ENCODE peak calls at places on chromosomes 5 and 9, in four cellular contexts. B, L, A and N are unnamed samples.
A peak's percentile ranks its signal among the peaks of the same experiment; 100 is the strongest.

GRCh38 chr9:128091144-128091543 is 23.1 kb downstream of the SLC25A25 start:
- DNase-seq in B (peak; percentile 92), L (no peak), A (no peak), N (no peak)

GRCh38 chr5:111775224-111775623 is 18.2 kb upstream of the NREP start:
- DNase-seq in B (peak; percentile 70), L (no peak), A (no peak), N (no peak)

GRCh38 chr9:35599763-35600604 is 5.1 kb upstream of the TESK1 start:
- DNase-seq in B (no peak), L (peak; percentile 61), A (no peak), N (no peak)

GRCh38 chr5:79074641-79075040 is 5.1 kb downstream of the BHMT2 start:
- DNase-seq in B (peak; percentile 56), L (no peak), A (no peak), N (no peak)

GRCh38 chr5:50666261-50667078 is at the start of gene PARP8:
- DNase-seq in B (peak; percentile 65), L (peak; percentile 93), A (peak; percentile 72), N (peak; percentile 31)

GRCh38 chr9:133238272-133238850 is 29.3 kb upstream of the OBP2B start:
- DNase-seq in B (peak; percentile 90), L (peak; percentile 95), A (peak; percentile 91), N (peak; percentile 71)

GRCh38 chr5:120512068-120512467 is 48.0 kb downstream of the PRR16 start:
- DNase-seq in B (no peak), L (no peak), A (no peak), N (no peak)

GRCh38 chr5:128736567-128736966 is 198.5 kb upstream of the FBN2 start:
- DNase-seq in B (peak; percentile 83), L (no peak), A (no peak), N (no peak)

GRCh38 chr9:86361176-86361575 is 7.0 kb upstream of the TUT7 start:
- DNase-seq in B (no peak), L (no peak), A (no peak), N (no peak)

GRCh38 chr9:36450110-36450732 is 50.2 kb upstream of the RNF38 start:
- DNase-seq in B (peak; percentile 68), L (no peak), A (no peak), N (no peak)

GRCh38 chr5:169742773-169743296 is 105.8 kb downstream of the DOCK2 start:
- DNase-seq in B (peak; percentile 27), L (no peak), A (no peak), N (no peak)

GRCh38 chr9:79236466-79236865 is 335.3 kb upstream of the TLE4 start:
- DNase-seq in B (no peak), L (no peak), A (no peak), N (no peak)

GRCh38 chr5:110623875-110624274 is 102.6 kb downstream of the TMEM232 start:
- DNase-seq in B (no peak), L (no peak), A (no peak), N (no peak)

GRCh38 chr9:134355561-134356278 is 29.5 kb downstream of the RXRA start:
- DNase-seq in B (no peak), L (no peak), A (peak; percentile 72), N (no peak)

GRCh38 chr9:97615439-97616072 is 17.6 kb downstream of the TSTD2 start:
- DNase-seq in B (peak; percentile 80), L (no peak), A (no peak), N (peak; percentile 41)

GRCh38 chr9:30116673-30117217 is 2267.7 kb upstream of the ACO1 start:
- DNase-seq in B (no peak), L (no peak), A (no peak), N (no peak)

GRCh38 chr5:59206132-59206581 is 623.3 kb downstream of the RAB3C start:
- DNase-seq in B (peak; percentile 89), L (no peak), A (no peak), N (no peak)

GRCh38 chr9:114006931-114007691 is 71.0 kb downstream of the AMBP start:
- DNase-seq in B (no peak), L (no peak), A (peak; percentile 23), N (peak; percentile 16)

GRCh38 chr9:97632992-97633858 is at the start of the genes NCBP1 and TSTD2:
- DNase-seq in B (peak; percentile 99), L (peak; percentile 98), A (peak; percentile 98), N (peak; percentile 95)

GRCh38 chr9:113695901-113696300 is 180.2 kb upstream of the ZNF618 start:
- DNase-seq in B (no peak), L (no peak), A (no peak), N (no peak)

GRCh38 chr5:62431735-62432617 is 19.4 kb downstream of the IPO11 start:
- DNase-seq in B (peak; percentile 66), L (no peak), A (no peak), N (no peak)

GRCh38 chr5:17069995-17070405 is 133.9 kb upstream of the MYO10 start:
- DNase-seq in B (no peak), L (no peak), A (peak; percentile 72), N (no peak)

GRCh38 chr9:130421802-130422276 is 22.9 kb upstream of the ASS1 start:
- DNase-seq in B (peak; percentile 59), L (no peak), A (no peak), N (no peak)

GRCh38 chr9:130417602-130418001 is 27.2 kb upstream of the ASS1 start:
- DNase-seq in B (no peak), L (no peak), A (peak; percentile 52), N (no peak)

GRCh38 chr9:130418776-130419175 is 26.0 kb upstream of the ASS1 start:
- DNase-seq in B (no peak), L (peak; percentile 59), A (no peak), N (no peak)

GRCh38 chr9:130421154-130421801 is 23.5 kb upstream of the ASS1 start:
- DNase-seq in B (no peak), L (no peak), A (no peak), N (no peak)

GRCh38 chr9:130419521-130420035 is 25.2 kb upstream of the ASS1 start:
- DNase-seq in B (no peak), L (no peak), A (no peak), N (no peak)
- H3K27me3 ChIP-seq in B (no peaks in the 10 kb centered on the region), L (no peaks in the 10 kb centered on the region), A (no peaks in the 10 kb centered on the region), N (no peaks in the 10 kb centered on the region)

GRCh38 chr9:126474201-126474765 is 139.4 kb upstream of the LMX1B start:
- DNase-seq in B (peak; percentile 33), L (no peak), A (no peak), N (no peak)
- H3K4me3 ChIP-seq in B (no peak overlapping the region), L (no peak overlapping the region), A (no peak overlapping the region), N (no peak overlapping the region)

DNA sequence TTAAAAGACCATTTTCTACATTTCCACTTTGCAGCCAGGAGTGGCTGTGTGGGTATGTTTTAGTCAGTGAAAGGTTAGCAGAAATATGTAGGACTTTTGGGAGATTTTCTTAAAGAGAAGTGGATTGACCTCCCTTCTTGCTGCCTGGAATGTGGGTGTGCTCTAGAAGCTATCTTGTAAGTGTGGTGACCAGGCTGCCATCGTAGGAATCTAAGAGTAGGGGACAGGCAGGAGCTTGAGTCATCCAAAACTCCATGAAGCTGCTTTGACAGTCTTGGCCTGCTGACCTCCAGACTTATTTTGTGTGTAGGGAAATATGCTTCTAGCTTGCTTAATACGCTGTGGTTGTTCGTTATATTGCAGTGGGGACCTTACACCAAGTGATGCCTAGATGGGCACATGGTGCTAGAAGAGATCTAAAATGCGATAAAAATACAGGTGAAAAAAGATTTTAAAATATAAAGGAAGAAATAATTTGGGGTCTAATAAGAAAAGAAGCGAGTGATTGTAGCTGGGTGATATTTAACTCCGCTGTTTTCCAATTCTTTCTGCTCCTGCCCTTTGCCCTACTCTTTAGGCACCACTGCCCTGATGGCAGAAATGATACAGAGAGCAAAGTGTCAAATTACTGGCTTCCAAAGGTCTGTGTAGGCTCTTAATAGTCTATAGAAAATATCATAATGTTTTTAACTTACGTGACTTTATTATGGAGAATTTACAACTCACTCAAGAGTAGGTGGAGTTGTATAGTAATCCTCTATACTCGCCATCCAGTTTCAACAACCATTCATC is 298.2 kb upstream of the ZNF608 start:
- DNase-seq in B (no peak), L (no peak), A (no peak), N (no peak)
- H3K27ac ChIP-seq in B (peak overlapping the region; percentile 88), L (no peak overlapping the region), A (no peak overlapping the region), N (peak overlapping the region; percentile 65)

GRCh38 chr9:121598167-121599000 is 53.0 kb upstream of the DAB2IP start:
- DNase-seq in B (peak; percentile 77), L (peak; percentile 89), A (peak; percentile 57), N (peak; percentile 87)
- H3K27me3 ChIP-seq in B (no peaks in the 10 kb centered on the region), L (peaks cover 5% of the 10 kb centered on the region), A (no peaks in the 10 kb centered on the region), N (no peaks in the 10 kb centered on the region)

GRCh38 chr5:14178671-14179211 is 35.6 kb downstream of the TRIO start:
- DNase-seq in B (peak; percentile 74), L (no peak), A (no peak), N (no peak)
- H3K4me3 ChIP-seq in B (no peak overlapping the region), L (no peak overlapping the region), A (no peak overlapping the region), N (no peak overlapping the region)

GRCh38 chr5:56668996-56669395 is 146.4 kb upstream of the MAP3K1 start:
- DNase-seq in B (no peak), L (no peak), A (no peak), N (peak; percentile 58)

GRCh38 chr5:56664025-56664424 is 151.3 kb upstream of the MAP3K1 start:
- DNase-seq in B (no peak), L (no peak), A (no peak), N (no peak)

GRCh38 chr5:56667692-56668091 is 147.7 kb upstream of the MAP3K1 start:
- DNase-seq in B (no peak), L (no peak), A (no peak), N (no peak)

GRCh38 chr5:56669534-56670483 is 145.5 kb upstream of the MAP3K1 start:
- DNase-seq in B (peak; percentile 45), L (no peak), A (no peak), N (peak; percentile 58)

GRCh38 chr5:56666901-56667300 is 148.4 kb upstream of the MAP3K1 start:
- DNase-seq in B (no peak), L (no peak), A (no peak), N (no peak)
- H3K27ac ChIP-seq in B (no peak overlapping the region), L (no peak overlapping the region), A (no peak overlapping the region), N (no peak overlapping the region)

DNA sequence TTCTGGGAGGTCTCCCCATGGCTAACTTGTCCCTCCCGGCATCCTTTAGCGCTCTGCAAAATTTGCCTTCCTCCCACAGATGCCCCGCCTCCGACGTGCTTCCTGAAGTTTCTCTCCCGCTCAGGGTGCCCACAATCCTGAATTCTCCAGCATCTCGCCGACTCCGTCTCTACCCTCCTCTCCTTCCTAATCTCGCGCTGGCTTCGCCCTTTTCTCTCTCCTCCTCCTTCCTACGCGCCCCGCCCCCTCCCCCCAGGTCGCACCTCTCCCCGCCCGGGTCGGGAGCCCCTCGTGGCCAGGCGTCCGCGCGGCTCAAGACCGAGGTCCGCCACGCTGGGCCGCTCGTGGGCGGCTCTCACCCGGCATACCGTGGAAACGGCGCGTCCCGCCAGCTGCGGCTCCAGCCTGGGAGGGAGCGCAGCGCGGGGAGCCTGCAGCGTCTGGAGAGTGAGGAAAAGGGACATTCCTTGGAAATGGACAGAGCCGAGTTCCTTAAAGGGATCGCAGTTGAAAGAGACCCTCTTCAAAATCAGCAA is 4.8 kb upstream of the IRX2 start:
- DNase-seq in B (peak; percentile 15), L (peak; percentile 89), A (no peak), N (peak; percentile 67)
- H3K27me3 ChIP-seq in B (peaks cover 32% of the 10 kb centered on the region), L (no peaks in the 10 kb centered on the region), A (peaks cover 39% of the 10 kb centered on the region), N (peaks cover 3% of the 10 kb centered on the region)

DNA sequence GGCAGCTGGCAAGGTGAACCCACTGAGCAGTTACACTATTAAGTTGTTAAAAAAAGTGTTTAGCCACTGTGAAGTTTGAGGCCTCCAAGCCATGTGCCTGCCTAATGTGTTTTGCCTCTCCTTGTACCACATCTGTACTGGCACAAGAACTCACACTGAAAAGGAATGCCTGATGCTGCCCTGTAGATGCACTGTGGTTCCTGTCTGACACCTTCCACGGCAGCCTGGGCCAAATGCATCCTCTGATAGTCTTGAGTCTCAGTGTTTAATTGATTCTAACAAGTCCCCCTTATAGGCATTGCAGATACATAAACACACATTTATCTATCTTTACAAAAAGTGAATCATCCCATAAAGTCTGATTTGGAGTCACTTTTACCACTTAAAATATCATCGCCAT is 169.9 kb downstream of the TTC39B start:
- DNase-seq in B (no peak), L (no peak), A (no peak), N (no peak)
- H3K4me3 ChIP-seq in B (no peak overlapping the region), L (no peak overlapping the region), A (no peak overlapping the region), N (no peak overlapping the region)

GRCh38 chr9:130023147-130023787 is 19.7 kb downstream of the FNBP1 start:
- DNase-seq in B (no peak), L (no peak), A (no peak), N (no peak)
- H3K27ac ChIP-seq in B (peak overlapping the region; percentile 48), L (no peak overlapping the region), A (peak overlapping the region; percentile 8), N (peak overlapping the region; percentile 65)